ENCODE peak calls at places on chromosomes 2 and 18, in four cellular contexts. I, W, H and X are unnamed samples.

GRCh38 chr2:113124181-113124961 is 3.0 kb upstream of the IL1RN start:
- DNase-seq in W (peak; percentile 23), H (no peak), I (peak; percentile 38), X (no peak)

GRCh38 chr2:160425394-160425793 is 68.2 kb downstream of the RBMS1 start:
- DNase-seq in I (no peak), H (no peak), W (no peak), X (no peak)

GRCh38 chr2:123493687-123494086 is 531.4 kb upstream of the CNTNAP5 start:
- DNase-seq in W (no peak), I (no peak), H (no peak), X (no peak)

GRCh38 chr2:72166281-72166680 is 18.6 kb upstream of the CYP26B1 start:
- DNase-seq in I (no peak), H (no peak), W (no peak), X (no peak)

GRCh38 chr2:178579006-178579405 is 98.7 kb downstream of the PLEKHA3 start:
- DNase-seq in W (no peak), H (no peak), I (no peak), X (no peak)

GRCh38 chr18:51803029-51803428 is 537.0 kb upstream of the DCC start:
- DNase-seq in W (no peak), H (no peak), I (no peak), X (no peak)

GRCh38 chr2:26243643-26244478 is 571 bp downstream of the HADHA start:
- DNase-seq in H (no peak), I (no peak), W (no peak), X (no peak)

GRCh38 chr2:87403893-87404175 is 344.1 kb upstream of the PLGLB2 start:
- DNase-seq in W (no peak), H (no peak), I (no peak), X (no peak)

GRCh38 chr18:63264871-63265270 is 54.7 kb downstream of the BCL2 start:
- DNase-seq in W (no peak), I (no peak), H (no peak), X (no peak)

GRCh38 chr2:50431958-50432650 is 599.8 kb downstream of the NRXN1 start:
- DNase-seq in W (no peak), H (no peak), I (no peak), X (no peak)

GRCh38 chr2:222423632-222424280 is 587 bp upstream of the SGPP2 start:
- DNase-seq in H (no peak), I (peak; percentile 82), W (no peak), X (no peak)

GRCh38 chr2:125643585-125643984 is 1012.4 kb upstream of the GYPC start:
- DNase-seq in H (no peak), I (peak; percentile 52), W (no peak), X (no peak)

GRCh38 chr2:10242998-10243925 is 59.4 kb upstream of the HPCAL1 start:
- DNase-seq in I (no peak), H (no peak), W (no peak), X (no peak)

GRCh38 chr2:215454519-215454918 is 18.7 kb upstream of the FN1 start:
- DNase-seq in H (no peak), W (peak; percentile 52), I (no peak), X (no peak)
- TF ChIP-seq SUZ12 in H (no peak), W (no peak), I (no peak), X (no peak)

GRCh38 chr2:217941886-217942728 is 60.7 kb downstream of the TNS1 start:
- DNase-seq in I (no peak), H (no peak), W (no peak), X (no peak)
- H3K4me3 ChIP-seq in I (no peak overlapping the region), H (no peak overlapping the region), W (peak overlapping the region; percentile 65), X (no peak overlapping the region)

GRCh38 chr2:109602617-109603188 is 11.1 kb downstream of the SEPTIN10 start:
- DNase-seq in H (no peak), W (no peak), I (no peak), X (no peak)
- TF ChIP-seq SUZ12 in H (no peak), W (no peak), I (no peak), X (no peak)

GRCh38 chr18:3177902-3178687 is 41.7 kb downstream of the MYOM1 start:
- DNase-seq in W (no peak), I (peak; percentile 98), H (no peak), X (no peak)
- H3K4me3 ChIP-seq in W (no peak overlapping the region), I (peak overlapping the region; percentile 6), H (no peak overlapping the region), X (no peak overlapping the region)

GRCh38 chr2:204967199-204967995 is 422.1 kb downstream of the PARD3B start:
- DNase-seq in H (no peak), I (no peak), W (no peak), X (no peak)
- TF ChIP-seq SUZ12 in H (no peak), I (no peak), W (no peak), X (no peak)